ENCODE peak calls at places on chromosome 6, in four cellular contexts. H is HepG2, D is SK-N-SH, J is K562. R is an unnamed sample.

GRCh38 chr6:160160929-160161646 is 39.5 kb downstream of the SLC22A1 start:
- DNase-seq in H (no peak), J (no peak), D (no peak), R (no peak)

GRCh38 chr6:4401408-4402367 is 266.3 kb upstream of the ECI2 start:
- DNase-seq in J (no peak), D (no peak), H (no peak), R (no peak)

GRCh38 chr6:33144373-33144772 is 47.9 kb downstream of the COL11A2 start:
- DNase-seq in H (no peak), D (no peak), J (no peak), R (no peak)

GRCh38 chr6:106244931-106245330 is 80.6 kb downstream of the ATG5 start:
- DNase-seq in H (no peak), J (no peak), D (no peak), R (no peak)

GRCh38 chr6:168047841-168048723 is 30.9 kb downstream of the FRMD1 start:
- DNase-seq in H (no peak), D (no peak), J (no peak), R (no peak)

GRCh38 chr6:169292340-169293124 is 38.9 kb upstream of the THBS2 start:
- DNase-seq in H (peak), D (no peak), J (no peak), R (peak)

GRCh38 chr6:162063666-162064065 is 663.9 kb downstream of the PRKN start:
- DNase-seq in H (no peak), D (no peak), J (no peak), R (no peak)

GRCh38 chr6:10800810-10801209 is 37.5 kb downstream of the MAK start:
- DNase-seq in H (peak), D (no peak), J (no peak), R (peak)

GRCh38 chr6:46876126-46876525 is 45.6 kb downstream of the ADGRF5 start:
- DNase-seq in H (no peak), D (no peak), J (no peak), R (peak)

GRCh38 chr6:157029980-157030690 is 253.0 kb downstream of the ARID1B start:
- DNase-seq in J (no peak), D (no peak), H (no peak), R (no peak)

GRCh38 chr6:2940010-2940850 is 31.1 kb downstream of the SERPINB6 start:
- DNase-seq in J (no peak), H (peak), D (no peak), R (no peak)

GRCh38 chr6:167530960-167531359 is 206.1 kb downstream of the TTLL2 start:
- DNase-seq in J (no peak), D (no peak), H (no peak), R (no peak)

GRCh38 chr6:88749849-88750248 is 213.6 kb downstream of the RNGTT start:
- DNase-seq in H (no peak), D (no peak), J (no peak), R (no peak)

GRCh38 chr6:45555981-45556771 is 178.4 kb upstream of the SUPT3H start:
- DNase-seq in H (peak), J (no peak), D (no peak), R (no peak)

GRCh38 chr6:88867841-88868558 is 95.4 kb downstream of the RNGTT start:
- DNase-seq in J (no peak), D (no peak), H (no peak), R (no peak)

GRCh38 chr6:108762394-108762793 is 85.8 kb upstream of the ARMC2 start:
- DNase-seq in J (no peak), H (no peak), D (no peak), R (no peak)

GRCh38 chr6:45896783-45897441 is 118.7 kb downstream of the CLIC5 start:
- DNase-seq in J (no peak), H (no peak), D (no peak), R (no peak)

GRCh38 chr6:136921521-136921935 is 573 bp upstream of the SLC35D3 start:
- DNase-seq in D (peak), J (no peak), H (no peak), R (no peak)

GRCh38 chr6:164227952-164228522 is 813.5 kb downstream of the QKI start:
- DNase-seq in J (no peak), D (no peak), H (no peak), R (no peak)

GRCh38 chr6:42727084-42727601 is 4.7 kb upstream of the PRPH2 start:
- DNase-seq in J (no peak), H (no peak), D (no peak), R (no peak)

DNA sequence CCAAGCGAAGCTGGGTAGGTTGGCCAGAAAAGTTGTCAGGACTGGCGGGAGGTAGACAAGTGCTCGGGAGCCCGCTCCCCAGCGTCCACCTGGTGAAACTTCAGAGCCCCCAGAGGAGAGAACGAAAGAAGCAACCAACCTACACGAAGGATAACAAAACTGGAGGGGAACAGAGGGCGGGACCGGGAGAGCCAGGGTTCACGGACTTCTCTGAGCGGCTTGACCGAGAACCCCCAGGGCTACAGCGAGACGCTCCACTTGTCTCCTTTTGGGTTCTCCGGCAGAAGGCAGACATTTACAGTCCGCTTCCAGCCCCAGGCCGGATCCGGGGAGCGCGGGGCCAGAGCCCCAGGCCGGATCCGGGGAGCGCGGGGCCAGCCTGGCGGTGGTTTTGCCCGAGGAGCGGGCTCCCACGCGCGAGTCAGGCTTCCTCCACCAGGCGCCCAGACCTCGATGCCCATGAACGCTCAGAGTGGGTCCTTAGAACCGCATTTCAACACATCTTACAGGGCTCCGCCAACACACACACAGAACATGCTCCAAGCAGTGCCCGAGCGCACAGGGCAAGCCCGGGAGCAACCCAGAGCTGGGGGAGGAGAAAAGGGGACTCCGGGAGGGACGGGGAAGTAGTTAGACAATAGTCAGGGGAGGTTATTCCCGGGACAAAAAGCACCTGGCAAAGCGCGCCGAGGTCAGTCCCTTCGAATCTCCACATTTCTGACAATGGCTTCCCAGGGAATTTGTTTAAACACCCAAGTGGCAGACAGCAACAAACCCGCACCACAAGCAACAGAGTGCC is 1.1 kb downstream of the PTPRK start:
- DNase-seq in J (no peak), H (peak), D (peak), R (no peak)
- H3K9ac ChIP-seq in J (no peak), H (peak), D (peak), R (peak)

DNA sequence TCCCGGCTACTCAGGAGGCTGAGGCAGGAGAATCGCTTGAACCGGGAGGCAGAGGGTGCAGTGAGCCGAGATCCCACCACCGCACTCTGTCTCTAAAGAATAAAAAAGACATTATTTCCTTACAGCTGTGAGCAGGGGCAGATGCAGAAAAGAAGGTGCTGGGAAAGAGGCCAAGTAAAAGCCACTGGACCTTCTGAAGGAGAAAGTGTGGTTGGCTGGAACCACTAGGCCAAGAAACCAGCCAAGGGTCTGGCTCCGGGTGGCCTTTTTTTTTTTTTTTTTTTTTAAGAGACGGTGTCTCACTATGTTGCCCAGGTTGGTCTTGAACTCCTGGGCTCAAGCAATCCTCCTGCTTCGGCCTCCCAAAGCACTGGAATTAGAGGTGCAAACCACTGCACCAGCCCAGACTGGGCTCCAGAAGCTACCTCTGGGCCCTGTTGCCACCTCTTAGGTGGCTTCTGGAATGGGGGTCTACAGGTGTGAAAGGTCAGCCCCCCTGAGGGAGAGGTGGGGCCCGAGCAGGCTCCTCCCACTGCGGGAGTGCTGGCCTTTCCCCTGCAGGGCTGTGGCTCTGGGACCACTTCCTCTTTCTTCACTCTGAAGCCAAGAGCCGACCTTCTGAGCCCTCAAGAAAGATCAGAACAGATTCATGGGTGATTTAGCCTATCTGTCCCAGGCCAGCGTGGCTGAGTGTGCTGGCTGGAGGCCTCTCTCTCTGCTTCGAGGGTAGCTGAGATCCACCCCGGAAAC is at the start of gene FGD2:
- DNase-seq in J (peak), H (no peak), D (no peak), R (no peak)
- TF ChIP-seq ELF1 in J (no peak), H (no peak), D (no peak), R (no peak)

GRCh38 chr6:13485923-13486557 is 1.4 kb downstream of the GFOD1 start:
- DNase-seq in D (peak), J (peak), H (peak), R (no peak)
- H3K9ac ChIP-seq in D (peak), J (peak), H (peak), R (peak)

GRCh38 chr6:37459981-37460800 is 27.2 kb downstream of the CMTR1 start:
- DNase-seq in H (no peak), J (peak), D (peak), R (no peak)
- TF ChIP-seq ELF1 in H (no peak), J (no peak), D (no peak), R (no peak)